ENCODE peak calls at places on chromosome 10, in five cellular contexts. Y, F, S, K and Q are unnamed samples.

GRCh38 chr10:132212816-132213215 is 26.1 kb downstream of the DPYSL4 start:
- DNase-seq in Y (no peak), F (no peak), S (no peak), K (no peak), Q (no peak)

GRCh38 chr10:12846718-12847117 is 154.8 kb downstream of the CCDC3 start:
- DNase-seq in Y (no peak), F (no peak), S (no peak), K (no peak), Q (no peak)

GRCh38 chr10:75137533-75138438 is 26.3 kb downstream of the SAMD8 start:
- DNase-seq in Y (peak), F (no peak), S (peak), K (no peak), Q (peak)

GRCh38 chr10:90418869-90419652 is 438.8 kb downstream of the HTR7 start:
- DNase-seq in Y (peak), F (no peak), S (no peak), K (peak), Q (peak)

GRCh38 chr10:649445-649797 is 40.0 kb downstream of the DIP2C start:
- DNase-seq in Y (no peak), F (no peak), S (no peak), K (no peak), Q (no peak)

GRCh38 chr10:72056932-72057751 is 31.2 kb downstream of the SPOCK2 start:
- DNase-seq in Y (no peak), F (no peak), S (no peak), K (no peak), Q (no peak)

GRCh38 chr10:55750458-55750857 is 610.6 kb downstream of the ZWINT start:
- DNase-seq in Y (no peak), F (no peak), S (no peak), K (peak), Q (no peak)

GRCh38 chr10:117662126-117662525 is 119.6 kb downstream of the EMX2 start:
- DNase-seq in Y (no peak), F (no peak), S (no peak), K (no peak), Q (no peak)

GRCh38 chr10:75469018-75469616 is 37.7 kb downstream of the LRMDA start:
- DNase-seq in Y (peak), F (no peak), S (no peak), K (peak), Q (peak)

GRCh38 chr10:123301077-123301875 is 147.1 kb downstream of the BUB3 start:
- DNase-seq in Y (peak), F (peak), S (no peak), K (no peak), Q (no peak)

GRCh38 chr10:124185074-124185473 is 91.7 kb upstream of the CHST15 start:
- DNase-seq in Y (no peak), F (no peak), S (no peak), K (peak), Q (no peak)

GRCh38 chr10:62057359-62057758 is 155.9 kb downstream of the ARID5B start:
- DNase-seq in Y (peak), F (no peak), S (no peak), K (no peak), Q (peak)

GRCh38 chr10:75407716-75408511 is 6.3 kb upstream of the ZNF503 start:
- DNase-seq in Y (peak), F (no peak), S (no peak), K (peak), Q (peak)

GRCh38 chr10:4281207-4281825 is 496.3 kb upstream of the KLF6 start:
- DNase-seq in Y (no peak), F (no peak), S (no peak), K (peak), Q (no peak)

GRCh38 chr10:22597142-22597541 is 117.2 kb downstream of the PIP4K2A start:
- DNase-seq in Y (no peak), F (no peak), S (no peak), K (no peak), Q (no peak)

GRCh38 chr10:120386896-120387295 is 70.1 kb upstream of the PLPP4 start:
- DNase-seq in Y (no peak), F (no peak), S (no peak), K (no peak), Q (no peak)

GRCh38 chr10:133258066-133258817 is 18.4 kb downstream of the ADAM8 start:
- DNase-seq in Y (no peak), F (no peak), S (no peak), K (no peak), Q (no peak)

GRCh38 chr10:24207781-24208611 is 942 bp upstream of the KIAA1217 start:
- DNase-seq in Y (peak), F (no peak), S (no peak), K (peak), Q (peak)

GRCh38 chr10:121138112-121138860 is 287.1 kb downstream of the WDR11 start:
- DNase-seq in Y (no peak), F (no peak), S (no peak), K (no peak), Q (no peak)

GRCh38 chr10:123309740-123310139 is 155.5 kb downstream of the BUB3 start:
- DNase-seq in Y (no peak), F (no peak), S (no peak), K (no peak), Q (peak)

GRCh38 chr10:15262036-15262713 is 93.7 kb upstream of the NMT2 start:
- DNase-seq in Y (peak), F (no peak), S (no peak), K (no peak), Q (peak)

GRCh38 chr10:97338041-97338440 is 3.5 kb upstream of the FRAT2 start:
- DNase-seq in Y (no peak), F (no peak), S (no peak), K (no peak), Q (no peak)

GRCh38 chr10:86225098-86225782 is 141.4 kb downstream of the GRID1 start:
- DNase-seq in Y (no peak), F (no peak), S (no peak), K (peak), Q (peak)

GRCh38 chr10:6014241-6014761 is 37.0 kb upstream of the IL15RA start:
- DNase-seq in Y (peak), F (peak), S (peak), K (peak), Q (peak)

GRCh38 chr10:112307631-112308502 is 24.7 kb downstream of the TECTB start:
- DNase-seq in Y (peak), F (peak), S (peak), K (peak), Q (peak)

GRCh38 chr10:132319853-132320669 is 11.9 kb upstream of the LRRC27 start:
- DNase-seq in Y (peak), F (no peak), S (peak), K (peak), Q (peak)

GRCh38 chr10:119724630-119725549 is 960 bp upstream of the INPP5F start:
- DNase-seq in Y (peak), F (no peak), S (no peak), K (no peak), Q (peak)

GRCh38 chr10:112209534-112210200 is 26.1 kb upstream of the GPAM start:
- DNase-seq in Y (no peak), F (peak), S (no peak), K (no peak), Q (no peak)

GRCh38 chr10:95650232-95650631 is 6.3 kb downstream of the ALDH18A1 start:
- DNase-seq in Y (no peak), F (no peak), S (no peak), K (no peak), Q (no peak)

GRCh38 chr10:909831-910230 is 21.7 kb downstream of the LARP4B start:
- DNase-seq in Y (no peak), F (no peak), S (no peak), K (no peak), Q (peak)

GRCh38 chr10:93826355-93826754 is 67.4 kb upstream of the SLC35G1 start:
- DNase-seq in Y (no peak), F (no peak), S (no peak), K (no peak), Q (no peak)